ENCODE peak calls at places on chromosomes 13 and 19, in eight cellular contexts. Q is GM12878, B is tibial nerve, K is ovary, T is HepG2, C is H1, V is stomach, L is sigmoid colon. M is an unnamed sample. For H3K36me3, the result is how much of the 10 kb centered on the place peaks cover.

GRCh38 chr19:15264061-15264932 is 32.0 kb upstream of the EPHX3 start:
- DNase-seq in K (peak), Q (no peak), L (peak), B (peak), V (peak), C (peak), T (peak), M (peak)

GRCh38 chr13:62407871-62408270 is 992.2 kb upstream of the PCDH20 start:
- DNase-seq in K (no peak), T (no peak), V (no peak), B (no peak), Q (no peak), C (no peak), L (no peak), M (no peak)

GRCh38 chr13:73074101-73074500 is 15.3 kb downstream of the KLF5 start:
- DNase-seq in Q (no peak), B (no peak), V (no peak), L (no peak), K (no peak), C (no peak), T (no peak), M (no peak)

GRCh38 chr19:45879971-45880370 is 6.0 kb downstream of the IRF2BP1 start:
- DNase-seq in K (no peak), L (no peak), Q (no peak), B (no peak), V (no peak), T (no peak), C (no peak), M (no peak)

GRCh38 chr19:12801466-12802266 is at the start of the genes PRDX2 and THSD8:
- DNase-seq in T (peak), L (peak), B (peak), C (no peak), Q (no peak), V (peak), K (peak), M (peak)

GRCh38 chr19:54179921-54180452 is 7.0 kb upstream of the TMC4 start:
- DNase-seq in Q (no peak), B (no peak), K (no peak), L (no peak), C (peak), T (peak), V (peak), M (peak)

GRCh38 chr13:110430391-110431338 is 123.6 kb downstream of the COL4A2 start:
- DNase-seq in T (no peak), L (no peak), B (no peak), K (no peak), Q (no peak), C (no peak), V (no peak), M (no peak)

GRCh38 chr13:110542311-110542796 is 19.2 kb downstream of the RAB20 start:
- DNase-seq in T (no peak), V (no peak), B (no peak), C (no peak), L (no peak), Q (no peak), K (no peak), M (no peak)

GRCh38 chr13:47114030-47114429 is 217.2 kb upstream of the HTR2A start:
- DNase-seq in C (no peak), K (no peak), L (no peak), V (no peak), Q (no peak), B (no peak), T (no peak), M (no peak)

GRCh38 chr19:38173324-38174041 is 50.5 kb downstream of the DPF1 start:
- DNase-seq in V (peak), L (no peak), Q (no peak), C (no peak), K (no peak), T (no peak), B (no peak), M (no peak)

GRCh38 chr13:47005761-47006414 is 109.0 kb upstream of the HTR2A start:
- DNase-seq in V (no peak), T (no peak), B (no peak), C (no peak), Q (no peak), L (no peak), K (no peak), M (no peak)

GRCh38 chr19:30228726-30229523 is 143.3 kb upstream of the ZNF536 start:
- DNase-seq in B (no peak), V (no peak), Q (no peak), C (no peak), K (no peak), T (no peak), L (peak), M (no peak)

GRCh38 chr13:113421673-113422270 is 31.5 kb downstream of the ADPRHL1 start:
- DNase-seq in Q (no peak), C (no peak), K (peak), V (no peak), B (peak), L (peak), T (no peak), M (no peak)

GRCh38 chr13:49124693-49125304 is 95.3 kb upstream of the MLNR start:
- DNase-seq in L (no peak), T (no peak), K (no peak), Q (no peak), B (no peak), C (no peak), V (no peak), M (no peak)

GRCh38 chr13:30119476-30119875 is 187.9 kb downstream of the KATNAL1 start:
- DNase-seq in B (no peak), L (no peak), T (no peak), Q (no peak), C (no peak), V (no peak), K (no peak), M (peak)

GRCh38 chr19:41232686-41233085 is 13.7 kb downstream of the AXL start:
- DNase-seq in V (no peak), L (no peak), Q (no peak), B (no peak), C (no peak), K (no peak), T (no peak), M (no peak)

GRCh38 chr19:17727843-17728242 is 8.6 kb downstream of the MAP1S start:
- DNase-seq in L (no peak), C (no peak), B (no peak), Q (no peak), T (no peak), V (no peak), K (no peak), M (no peak)

GRCh38 chr13:58994077-58994476 is 1169.7 kb downstream of the DIAPH3 start:
- DNase-seq in K (no peak), B (no peak), V (no peak), L (no peak), C (no peak), T (no peak), Q (no peak), M (no peak)

GRCh38 chr19:55536951-55537740 is at the start of gene SBK2:
- DNase-seq in C (peak), L (no peak), Q (no peak), K (no peak), T (peak), V (no peak), B (no peak), M (no peak)

GRCh38 chr19:14731200-14731599 is 41.4 kb downstream of the ZNF333 start:
- DNase-seq in Q (no peak), B (no peak), L (no peak), T (peak), K (no peak), C (no peak), V (no peak), M (no peak)

GRCh38 chr13:82747948-82748347 is 1134.3 kb downstream of the SLITRK1 start:
- DNase-seq in L (no peak), K (no peak), Q (no peak), B (no peak), T (no peak), C (no peak), V (no peak), M (no peak)

GRCh38 chr13:30850867-30851211 is 55.2 kb upstream of the MEDAG start:
- DNase-seq in L (no peak), V (no peak), C (no peak), T (peak), B (no peak), K (no peak), Q (no peak), M (no peak)

GRCh38 chr13:77489566-77490337 is 45.8 kb upstream of the SCEL start:
- DNase-seq in Q (no peak), B (no peak), K (no peak), L (no peak), T (no peak), C (no peak), V (no peak), M (no peak)

GRCh38 chr19:24051516-24051915 is 35.5 kb upstream of the ZNF254 start:
- DNase-seq in L (no peak), V (no peak), C (no peak), T (no peak), K (no peak), Q (no peak), B (no peak), M (no peak)

GRCh38 chr19:13483215-13483614 is 23.1 kb downstream of the CACNA1A start:
- DNase-seq in B (no peak), K (no peak), V (no peak), Q (no peak), C (no peak), L (no peak), T (no peak), M (no peak)

GRCh38 chr13:72221276-72221962 is 354.4 kb upstream of the DACH1 start:
- DNase-seq in K (no peak), V (no peak), T (peak), B (no peak), Q (no peak), L (no peak), C (peak), M (peak)

GRCh38 chr13:70938462-70938861 is 830.2 kb upstream of the KLHL1 start:
- DNase-seq in B (no peak), L (no peak), Q (no peak), K (no peak), T (no peak), C (no peak), V (no peak), M (no peak)

GRCh38 chr19:3171894-3172679 is 6.5 kb upstream of the S1PR4 start:
- DNase-seq in T (peak), L (no peak), B (no peak), C (no peak), Q (no peak), K (no peak), V (no peak), M (no peak)

GRCh38 chr19:47429140-47429793 is 9.9 kb upstream of the MEIS3 start:
- DNase-seq in K (no peak), B (no peak), V (no peak), Q (no peak), C (no peak), L (no peak), T (no peak), M (no peak)

GRCh38 chr19:47432091-47432490 is 12.8 kb upstream of the MEIS3 start:
- DNase-seq in B (no peak), K (no peak), L (no peak), C (no peak), Q (no peak), T (no peak), V (no peak), M (no peak)

GRCh38 chr19:47427241-47428176 is 8.2 kb upstream of the MEIS3 start:
- DNase-seq in Q (no peak), L (peak), V (peak), B (peak), T (peak), C (peak), K (peak), M (peak)

GRCh38 chr19:47430041-47430802 is 10.9 kb upstream of the MEIS3 start:
- DNase-seq in C (no peak), K (no peak), L (no peak), Q (no peak), T (no peak), B (no peak), V (peak), M (peak)

DNA sequence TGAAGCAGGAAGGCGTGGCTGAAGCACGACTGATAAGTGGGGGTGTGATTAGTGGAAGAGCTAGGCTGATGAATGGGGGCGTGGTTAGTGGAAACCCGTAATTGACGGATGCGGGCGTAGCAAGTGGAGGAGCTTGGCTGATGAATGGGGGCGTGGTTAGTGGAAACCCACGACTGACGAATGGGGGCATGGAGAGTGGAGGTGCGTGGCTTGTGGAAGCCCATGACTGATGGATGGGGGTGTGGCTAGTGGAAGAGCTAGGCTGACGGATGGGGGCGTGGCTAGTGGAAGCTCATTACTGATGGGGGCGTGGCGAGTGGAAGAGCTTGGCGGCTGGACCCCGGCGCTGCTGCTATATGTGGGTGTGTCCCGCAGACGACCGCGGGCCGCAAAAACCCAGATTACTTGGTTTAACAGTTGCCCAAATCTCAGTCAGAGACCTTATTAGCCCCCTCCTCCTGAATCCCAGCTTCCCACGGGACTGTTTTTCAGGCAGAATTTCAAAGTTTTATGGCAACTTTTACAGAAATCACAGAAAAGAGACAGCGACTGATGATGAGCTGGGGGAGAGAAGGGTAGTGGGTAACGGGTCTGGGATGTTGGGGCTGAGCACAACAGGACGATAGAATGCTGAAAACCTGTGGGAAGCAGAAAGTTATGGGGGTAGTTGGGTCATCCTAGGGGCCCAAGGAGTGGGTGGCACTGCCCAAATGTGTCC is 9.0 kb upstream of the MEIS3 start:
- DNase-seq in B (peak), C (peak), Q (peak), T (peak), K (peak), L (peak), V (peak), M (peak)
- H3K36me3 ChIP-seq in B (under half), C (under half), Q (under half), T (under half), K (under half), L (under half), V (under half), M (under half)

DNA sequence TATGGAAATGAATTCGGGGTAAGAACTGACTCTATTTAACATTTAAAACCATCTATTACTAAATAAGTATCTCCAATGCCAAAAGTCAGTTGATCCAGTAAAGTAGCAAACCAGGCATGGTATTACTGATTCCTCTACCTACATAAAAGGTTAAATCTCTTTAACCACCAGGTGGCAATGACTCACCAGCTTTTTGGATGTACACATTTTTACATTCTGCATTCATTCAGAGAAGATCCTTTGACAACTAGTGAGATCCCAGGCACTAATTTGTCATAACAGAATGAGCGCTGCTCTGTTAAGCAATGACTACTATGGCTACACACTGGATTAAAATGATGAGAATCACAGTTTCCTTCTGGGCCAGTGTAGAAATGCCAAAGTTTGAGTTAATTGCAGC is 329.8 kb upstream of the GPC6 start:
- DNase-seq in K (no peak), B (no peak), Q (no peak), L (no peak), T (peak), V (no peak), C (no peak), M (no peak)
- TF ChIP-seq EP300 in K (no peak), B (no peak), Q (no peak), L (no peak), T (no peak), V (no peak), C (no peak), M (no peak)

GRCh38 chr13:101799196-101799595 is 346.7 kb downstream of the ITGBL1 start:
- DNase-seq in C (no peak), T (no peak), K (no peak), L (no peak), V (no peak), B (no peak), Q (no peak), M (no peak)
- TF ChIP-seq POLR2A in C (no peak), T (no peak), K (no peak), L (no peak), V (no peak), B (no peak), Q (no peak), M (no peak)

GRCh38 chr19:10294368-10294697 is 4.6 kb downstream of the ICAM5 start:
- DNase-seq in T (no peak), K (no peak), B (no peak), Q (no peak), V (no peak), L (no peak), C (no peak), M (peak)
- H3K36me3 ChIP-seq in T (under half), K (under half), B (under half), Q (under half), V (under half), L (under half), C (under half), M (under half)